ENCODE peak calls at places on chromosomes 5 and 9, in nine cellular contexts. P is hippocampal formation, T is right cardiac atrium, U is upper lobe of right lung, F is activated gamma-delta T cell treated with Interleukin-2 at 50 U/mL for 16 hours, E is non-pigmented ciliary epithelial cell, D is NCI-H1930, S is NCI-H1417, Z is posterior vena cava. Y is an unnamed sample.

GRCh38 chr5:148974638-148975330 is 88.1 kb downstream of the SH3TC2 start:
- DNase-seq in Z (no peak), U (no peak), D (no peak), F (no peak), S (no peak), T (no peak), P (no peak), E (no peak), Y (peak; percentile 85)

GRCh38 chr9:136050706-136051567 is 44.2 kb downstream of the NACC2 start:
- DNase-seq in Z (no peak), P (no peak), U (peak; percentile 67), F (no peak), T (peak; percentile 68), E (no peak), S (peak; percentile 64), D (no peak), Y (no peak)

GRCh38 chr5:174273325-174273724 is 227.8 kb downstream of the NSG2 start:
- DNase-seq in Z (no peak), E (no peak), D (no peak), S (no peak), U (no peak), P (no peak), F (no peak), T (no peak), Y (no peak)

GRCh38 chr5:123690821-123691220 is 178.8 kb downstream of the CSNK1G3 start:
- DNase-seq in T (no peak), U (no peak), S (no peak), E (no peak), P (no peak), D (no peak), Z (no peak), F (no peak), Y (no peak)

GRCh38 chr5:107777161-107777740 is 106.5 kb upstream of the EFNA5 start:
- DNase-seq in D (no peak), F (no peak), U (no peak), E (no peak), T (no peak), P (no peak), S (no peak), Z (no peak), Y (no peak)

GRCh38 chr5:151448038-151448985 is 909 bp downstream of the SLC36A1 start:
- DNase-seq in S (peak; percentile 64), E (no peak), P (no peak), D (no peak), U (no peak), F (no peak), Z (no peak), T (no peak), Y (peak; percentile 15)

GRCh38 chr5:61687371-61687770 is 355.3 kb downstream of the ZSWIM6 start:
- DNase-seq in D (no peak), E (peak; percentile 2), Z (no peak), S (no peak), P (no peak), U (no peak), F (no peak), T (no peak), Y (no peak)

GRCh38 chr5:83029912-83030311 is 47.3 kb downstream of the TMEM167A start:
- DNase-seq in S (no peak), F (no peak), T (no peak), D (no peak), U (no peak), E (peak; percentile 23), Z (no peak), P (no peak), Y (no peak)

GRCh38 chr5:172612771-172613170 is 28.3 kb upstream of the NEURL1B start:
- DNase-seq in F (no peak), S (no peak), P (no peak), T (no peak), Z (peak; percentile 9), U (no peak), E (no peak), D (no peak), Y (no peak)

GRCh38 chr5:37717613-37718431 is 122.0 kb downstream of the GDNF start:
- DNase-seq in F (no peak), T (peak; percentile 53), S (peak; percentile 89), D (no peak), U (peak; percentile 60), E (no peak), Z (no peak), P (no peak), Y (peak; percentile 40)

GRCh38 chr9:71965403-71965802 is 54.0 kb downstream of the C9orf85 start:
- DNase-seq in E (no peak), Z (no peak), F (no peak), T (no peak), S (no peak), D (no peak), P (no peak), U (no peak), Y (no peak)

GRCh38 chr9:16870606-16871357 is at the start of gene BNC2:
- DNase-seq in D (no peak), U (no peak), S (peak; percentile 27), T (peak; percentile 87), E (no peak), Z (peak; percentile 87), F (no peak), P (peak; percentile 10), Y (peak; percentile 1)

GRCh38 chr5:132434391-132434790 is 56.2 kb downstream of the IRF1 start:
- DNase-seq in Z (no peak), U (no peak), S (no peak), E (no peak), F (no peak), D (no peak), P (no peak), T (no peak), Y (no peak)

GRCh38 chr5:124245276-124245675 is 501.2 kb downstream of the ZNF608 start:
- DNase-seq in S (no peak), Z (no peak), D (no peak), P (no peak), U (no peak), F (no peak), E (no peak), T (no peak), Y (no peak)

GRCh38 chr5:71923755-71924154 is 183.5 kb upstream of the MAP1B start:
- DNase-seq in S (no peak), E (no peak), F (no peak), D (no peak), P (no peak), U (no peak), T (no peak), Z (no peak), Y (no peak)

GRCh38 chr9:71127301-71127700 is 5.9 kb upstream of the TRPM3 start:
- DNase-seq in T (no peak), F (no peak), D (no peak), S (no peak), Z (no peak), U (no peak), P (no peak), E (no peak), Y (no peak)

GRCh38 chr5:170631471-170632195 is 127.8 kb downstream of the KCNIP1 start:
- DNase-seq in Z (no peak), S (no peak), U (peak; percentile 40), P (peak; percentile 18), D (no peak), E (no peak), T (peak; percentile 57), F (no peak), Y (peak; percentile 71)

GRCh38 chr5:947626-948471 is 55.2 kb downstream of the TRIP13 start:
- DNase-seq in E (no peak), F (no peak), Z (peak; percentile 55), P (no peak), S (no peak), U (no peak), T (no peak), D (no peak), Y (no peak)

GRCh38 chr9:129458155-129458661 is 162.7 kb downstream of the C9orf50 start:
- DNase-seq in E (no peak), P (peak; percentile 61), T (peak; percentile 72), U (peak; percentile 75), F (peak; percentile 68), S (no peak), Z (peak; percentile 79), D (no peak), Y (no peak)

GRCh38 chr5:128014578-128014977 is 69.0 kb upstream of the SLC12A2 start:
- DNase-seq in P (no peak), E (no peak), U (no peak), F (no peak), S (no peak), Z (no peak), D (no peak), T (no peak), Y (peak; percentile 80)

GRCh38 chr9:37156781-37157356 is 36.5 kb downstream of the ZCCHC7 start:
- DNase-seq in U (no peak), Z (no peak), E (peak; percentile 53), T (no peak), D (peak; percentile 12), S (no peak), F (no peak), P (no peak), Y (no peak)

GRCh38 chr9:135989722-135990467 is 28.7 kb upstream of the UBAC1 start:
- DNase-seq in F (peak; percentile 26), P (peak; percentile 46), Z (no peak), D (no peak), S (peak; percentile 73), T (peak; percentile 72), U (peak; percentile 76), E (no peak), Y (no peak)

GRCh38 chr9:117796681-117797080 is 92.5 kb downstream of the TLR4 start:
- DNase-seq in S (no peak), P (no peak), E (peak; percentile 22), D (no peak), T (no peak), F (no peak), Z (no peak), U (no peak), Y (no peak)

GRCh38 chr5:95810305-95811125 is 12.0 kb downstream of the GLRX start:
- DNase-seq in S (no peak), Z (peak; percentile 38), E (no peak), D (no peak), U (no peak), P (no peak), T (no peak), F (no peak), Y (no peak)

GRCh38 chr5:103272377-103272776 is 13.8 kb downstream of the MACIR start:
- DNase-seq in Z (no peak), T (no peak), D (no peak), P (no peak), U (no peak), E (no peak), S (no peak), F (no peak), Y (no peak)

GRCh38 chr9:94011134-94011533 is 56.0 kb upstream of the BARX1 start:
- DNase-seq in P (no peak), E (no peak), F (no peak), T (peak; percentile 56), U (no peak), D (no peak), S (no peak), Z (no peak), Y (no peak)

GRCh38 chr9:98687911-98688310 is 20.8 kb downstream of the GABBR2 start:
- DNase-seq in Z (no peak), P (no peak), F (no peak), T (no peak), D (no peak), S (no peak), E (no peak), U (no peak), Y (no peak)

GRCh38 chr5:132787076-132787475 is 10.0 kb upstream of the SEPTIN8 start:
- DNase-seq in T (no peak), F (no peak), E (no peak), P (no peak), D (no peak), U (no peak), Z (no peak), S (no peak), Y (no peak)

GRCh38 chr5:39231705-39232525 is 12.6 kb upstream of the FYB1 start:
- DNase-seq in P (no peak), Z (no peak), D (no peak), S (no peak), U (no peak), E (no peak), T (no peak), F (no peak), Y (peak; percentile 65)

GRCh38 chr5:41925555-41925946 is 470 bp downstream of the FBXO4 start:
- DNase-seq in P (no peak), T (peak; percentile 76), D (peak; percentile 36), F (peak; percentile 6), Z (peak; percentile 84), U (no peak), E (no peak), S (no peak), Y (peak; percentile 66)

GRCh38 chr5:5126444-5126843 is 13.7 kb upstream of the ADAMTS16 start:
- DNase-seq in U (no peak), Z (no peak), F (no peak), P (no peak), E (no peak), D (no peak), S (no peak), T (no peak), Y (no peak)